ENCODE peak calls at places on chromosome 13, in eight cellular contexts. One of them, this sample, is unnamed.

GRCh38 chr13:40787062-40787461 is 2.3 kb upstream of the SLC25A15 start:
- DNase-seq in A549: no peak
- DNase-seq in neural crest cell: no peak
- DNase-seq in mucosa of descending colon: no peak
- DNase-seq in AG04450: peak
- DNase-seq in fibroblast of pulmonary artery: peak
- DNase-seq in ovary: no peak
- DNase-seq in thoracic aorta: no peak
- DNase-seq in this sample: no peak

GRCh38 chr13:106815545-106815944 is 247.6 kb upstream of the ARGLU1 start:
- DNase-seq in AG04450: no peak
- DNase-seq in fibroblast of pulmonary artery: no peak
- DNase-seq in thoracic aorta: no peak
- DNase-seq in ovary: no peak
- DNase-seq in neural crest cell: no peak
- DNase-seq in mucosa of descending colon: no peak
- DNase-seq in A549: no peak
- DNase-seq in this sample: no peak

GRCh38 chr13:101575591-101575990 is 123.1 kb downstream of the ITGBL1 start:
- DNase-seq in neural crest cell: no peak
- DNase-seq in thoracic aorta: no peak
- DNase-seq in ovary: no peak
- DNase-seq in A549: no peak
- DNase-seq in AG04450: no peak
- DNase-seq in mucosa of descending colon: no peak
- DNase-seq in fibroblast of pulmonary artery: no peak
- DNase-seq in this sample: no peak

GRCh38 chr13:23610187-23610576 is 40.0 kb downstream of the TNFRSF19 start:
- DNase-seq in fibroblast of pulmonary artery: no peak
- DNase-seq in ovary: no peak
- DNase-seq in A549: no peak
- DNase-seq in AG04450: no peak
- DNase-seq in mucosa of descending colon: no peak
- DNase-seq in neural crest cell: no peak
- DNase-seq in thoracic aorta: no peak
- DNase-seq in this sample: no peak

GRCh38 chr13:27334774-27335490 is 64.3 kb downstream of the RASL11A start:
- DNase-seq in fibroblast of pulmonary artery: no peak
- DNase-seq in A549: no peak
- DNase-seq in ovary: no peak
- DNase-seq in mucosa of descending colon: no peak
- DNase-seq in AG04450: peak
- DNase-seq in neural crest cell: no peak
- DNase-seq in thoracic aorta: no peak
- DNase-seq in this sample: no peak

GRCh38 chr13:98676239-98676638 is 76.2 kb downstream of the SLC15A1 start:
- DNase-seq in thoracic aorta: no peak
- DNase-seq in AG04450: no peak
- DNase-seq in mucosa of descending colon: no peak
- DNase-seq in A549: no peak
- DNase-seq in ovary: no peak
- DNase-seq in neural crest cell: no peak
- DNase-seq in fibroblast of pulmonary artery: no peak
- DNase-seq in this sample: no peak

GRCh38 chr13:66981912-66982311 is 248.2 kb downstream of the PCDH9 start:
- DNase-seq in ovary: no peak
- DNase-seq in thoracic aorta: no peak
- DNase-seq in AG04450: no peak
- DNase-seq in neural crest cell: no peak
- DNase-seq in mucosa of descending colon: no peak
- DNase-seq in A549: no peak
- DNase-seq in fibroblast of pulmonary artery: no peak
- DNase-seq in this sample: no peak

GRCh38 chr13:68551701-68552522 is 1321.8 kb upstream of the PCDH9 start:
- DNase-seq in A549: no peak
- DNase-seq in AG04450: no peak
- DNase-seq in thoracic aorta: no peak
- DNase-seq in fibroblast of pulmonary artery: no peak
- DNase-seq in neural crest cell: no peak
- DNase-seq in mucosa of descending colon: no peak
- DNase-seq in ovary: no peak
- DNase-seq in this sample: no peak

GRCh38 chr13:23433171-23434153 is at the start of gene SACS:
- DNase-seq in AG04450: no peak
- DNase-seq in A549: peak
- DNase-seq in ovary: no peak
- DNase-seq in fibroblast of pulmonary artery: peak
- DNase-seq in neural crest cell: peak
- DNase-seq in thoracic aorta: no peak
- DNase-seq in mucosa of descending colon: no peak
- DNase-seq in this sample: peak

GRCh38 chr13:101018720-101019119 is 344.1 kb upstream of the TMTC4 start:
- DNase-seq in fibroblast of pulmonary artery: peak
- DNase-seq in ovary: no peak
- DNase-seq in AG04450: peak
- DNase-seq in neural crest cell: no peak
- DNase-seq in mucosa of descending colon: no peak
- DNase-seq in A549: no peak
- DNase-seq in thoracic aorta: no peak
- DNase-seq in this sample: no peak

GRCh38 chr13:33140161-33140560 is 123.9 kb downstream of the KL start:
- DNase-seq in thoracic aorta: no peak
- DNase-seq in AG04450: no peak
- DNase-seq in fibroblast of pulmonary artery: no peak
- DNase-seq in neural crest cell: no peak
- DNase-seq in A549: no peak
- DNase-seq in ovary: no peak
- DNase-seq in mucosa of descending colon: no peak
- DNase-seq in this sample: no peak

GRCh38 chr13:73938375-73939070 is 195.7 kb downstream of the KLF12 start:
- DNase-seq in A549: peak
- DNase-seq in thoracic aorta: no peak
- DNase-seq in AG04450: peak
- DNase-seq in ovary: no peak
- DNase-seq in fibroblast of pulmonary artery: peak
- DNase-seq in neural crest cell: no peak
- DNase-seq in mucosa of descending colon: no peak
- DNase-seq in this sample: no peak

GRCh38 chr13:100059827-100060226 is 29.1 kb upstream of the PCCA start:
- DNase-seq in neural crest cell: no peak
- DNase-seq in fibroblast of pulmonary artery: no peak
- DNase-seq in mucosa of descending colon: no peak
- DNase-seq in ovary: no peak
- DNase-seq in A549: no peak
- DNase-seq in thoracic aorta: no peak
- DNase-seq in AG04450: no peak
- DNase-seq in this sample: no peak

GRCh38 chr13:39379118-39379517 is 223.9 kb downstream of the LHFPL6 start:
- DNase-seq in A549: no peak
- DNase-seq in neural crest cell: no peak
- DNase-seq in thoracic aorta: no peak
- DNase-seq in AG04450: no peak
- DNase-seq in ovary: no peak
- DNase-seq in mucosa of descending colon: no peak
- DNase-seq in fibroblast of pulmonary artery: no peak
- DNase-seq in this sample: no peak

DNA sequence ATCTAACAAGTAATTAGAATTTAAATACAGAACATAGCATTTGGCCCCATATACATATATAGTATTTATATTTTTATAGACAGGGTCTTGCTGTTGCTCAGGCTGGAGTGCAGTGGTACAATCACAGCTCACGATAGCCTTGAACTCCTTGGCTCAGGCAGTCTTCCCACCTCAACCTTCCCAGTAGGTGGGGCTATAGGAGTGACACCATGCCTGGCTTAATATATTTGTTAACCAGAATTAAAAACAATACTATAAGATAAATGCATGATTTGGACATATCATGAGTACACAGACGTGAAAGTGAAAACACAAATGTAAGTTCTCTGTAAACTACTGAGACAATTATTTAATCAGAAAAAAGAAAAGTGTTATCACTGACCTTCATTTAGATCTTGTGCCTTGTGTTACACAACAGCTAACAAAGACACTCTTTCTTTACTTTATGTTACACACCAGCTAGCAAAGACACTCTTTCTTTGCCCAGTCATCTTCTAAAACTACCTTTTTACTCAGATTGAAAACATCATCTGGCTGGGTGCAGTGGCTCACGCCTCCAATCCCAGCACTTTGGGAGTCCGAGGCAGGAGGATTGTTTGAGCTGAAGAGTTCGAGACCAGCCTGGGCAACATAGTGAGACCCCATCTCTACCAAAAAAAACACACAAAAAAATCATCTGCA is 22.6 kb downstream of the CARS2 start:
- DNase-seq in fibroblast of pulmonary artery: peak
- DNase-seq in thoracic aorta: no peak
- DNase-seq in mucosa of descending colon: no peak
- DNase-seq in neural crest cell: no peak
- DNase-seq in ovary: no peak
- DNase-seq in A549: no peak
- DNase-seq in AG04450: no peak
- DNase-seq in this sample: no peak
- TF ChIP-seq CTCF in fibroblast of pulmonary artery: peak
- TF ChIP-seq CTCF in thoracic aorta: no peak
- TF ChIP-seq CTCF in mucosa of descending colon: no peak
- TF ChIP-seq CTCF in neural crest cell: peak
- TF ChIP-seq CTCF in ovary: no peak
- TF ChIP-seq CTCF in A549: peak
- TF ChIP-seq CTCF in AG04450: peak
- TF ChIP-seq CTCF in this sample: no peak

DNA sequence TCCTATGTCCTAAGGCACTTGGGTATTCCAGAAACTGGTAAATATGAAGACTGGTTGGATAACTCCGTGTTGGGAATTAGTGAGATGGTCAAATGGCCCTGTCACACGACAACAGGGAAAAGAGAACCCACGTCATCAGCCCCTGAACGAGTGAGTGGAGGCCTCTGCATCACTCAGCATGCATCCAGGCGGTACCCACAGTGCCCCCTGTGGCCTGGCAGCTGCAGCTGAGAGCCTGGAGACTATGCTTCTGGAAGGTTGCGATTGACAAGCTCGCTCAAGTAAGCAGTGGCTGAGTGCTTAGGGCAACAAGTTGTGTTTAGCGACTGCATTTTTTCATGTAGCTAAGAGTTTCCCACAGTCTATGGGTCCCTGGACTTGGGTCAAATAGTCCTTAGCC is 55.9 kb downstream of the COL4A2 start:
- DNase-seq in AG04450: no peak
- DNase-seq in fibroblast of pulmonary artery: no peak
- DNase-seq in A549: no peak
- DNase-seq in ovary: no peak
- DNase-seq in thoracic aorta: no peak
- DNase-seq in neural crest cell: no peak
- DNase-seq in mucosa of descending colon: no peak
- DNase-seq in this sample: no peak
- TF ChIP-seq CTCF in AG04450: peak
- TF ChIP-seq CTCF in fibroblast of pulmonary artery: peak
- TF ChIP-seq CTCF in A549: no peak
- TF ChIP-seq CTCF in ovary: no peak
- TF ChIP-seq CTCF in thoracic aorta: peak
- TF ChIP-seq CTCF in neural crest cell: no peak
- TF ChIP-seq CTCF in mucosa of descending colon: no peak
- TF ChIP-seq CTCF in this sample: no peak

GRCh38 chr13:35210234-35210633 is 266.3 kb downstream of the MAB21L1 start:
- DNase-seq in AG04450: no peak
- DNase-seq in neural crest cell: no peak
- DNase-seq in thoracic aorta: no peak
- DNase-seq in fibroblast of pulmonary artery: peak
- DNase-seq in ovary: no peak
- DNase-seq in A549: no peak
- DNase-seq in mucosa of descending colon: no peak
- DNase-seq in this sample: no peak
- TF ChIP-seq CTCF in AG04450: no peak
- TF ChIP-seq CTCF in neural crest cell: no peak
- TF ChIP-seq CTCF in thoracic aorta: no peak
- TF ChIP-seq CTCF in fibroblast of pulmonary artery: peak
- TF ChIP-seq CTCF in ovary: no peak
- TF ChIP-seq CTCF in A549: peak
- TF ChIP-seq CTCF in mucosa of descending colon: no peak
- TF ChIP-seq CTCF in this sample: no peak

GRCh38 chr13:80339841-80340642 is 884 bp downstream of the SPRY2 start:
- DNase-seq in AG04450: no peak
- DNase-seq in neural crest cell: peak
- DNase-seq in ovary: peak
- DNase-seq in thoracic aorta: no peak
- DNase-seq in A549: no peak
- DNase-seq in fibroblast of pulmonary artery: peak
- DNase-seq in mucosa of descending colon: peak
- DNase-seq in this sample: peak

GRCh38 chr13:80340643-80341097 is 256 bp downstream of the SPRY2 start:
- DNase-seq in neural crest cell: no peak
- DNase-seq in fibroblast of pulmonary artery: peak
- DNase-seq in thoracic aorta: no peak
- DNase-seq in mucosa of descending colon: no peak
- DNase-seq in A549: no peak
- DNase-seq in ovary: no peak
- DNase-seq in AG04450: no peak
- DNase-seq in this sample: peak

GRCh38 chr13:80339578-80339840 is 1.4 kb downstream of the SPRY2 start:
- DNase-seq in fibroblast of pulmonary artery: peak
- DNase-seq in thoracic aorta: no peak
- DNase-seq in mucosa of descending colon: no peak
- DNase-seq in neural crest cell: no peak
- DNase-seq in A549: no peak
- DNase-seq in AG04450: no peak
- DNase-seq in ovary: no peak
- DNase-seq in this sample: no peak

GRCh38 chr13:80337706-80338105 is 3.2 kb downstream of the SPRY2 start:
- DNase-seq in thoracic aorta: no peak
- DNase-seq in A549: no peak
- DNase-seq in ovary: no peak
- DNase-seq in mucosa of descending colon: no peak
- DNase-seq in neural crest cell: no peak
- DNase-seq in AG04450: no peak
- DNase-seq in fibroblast of pulmonary artery: peak
- DNase-seq in this sample: no peak

DNA sequence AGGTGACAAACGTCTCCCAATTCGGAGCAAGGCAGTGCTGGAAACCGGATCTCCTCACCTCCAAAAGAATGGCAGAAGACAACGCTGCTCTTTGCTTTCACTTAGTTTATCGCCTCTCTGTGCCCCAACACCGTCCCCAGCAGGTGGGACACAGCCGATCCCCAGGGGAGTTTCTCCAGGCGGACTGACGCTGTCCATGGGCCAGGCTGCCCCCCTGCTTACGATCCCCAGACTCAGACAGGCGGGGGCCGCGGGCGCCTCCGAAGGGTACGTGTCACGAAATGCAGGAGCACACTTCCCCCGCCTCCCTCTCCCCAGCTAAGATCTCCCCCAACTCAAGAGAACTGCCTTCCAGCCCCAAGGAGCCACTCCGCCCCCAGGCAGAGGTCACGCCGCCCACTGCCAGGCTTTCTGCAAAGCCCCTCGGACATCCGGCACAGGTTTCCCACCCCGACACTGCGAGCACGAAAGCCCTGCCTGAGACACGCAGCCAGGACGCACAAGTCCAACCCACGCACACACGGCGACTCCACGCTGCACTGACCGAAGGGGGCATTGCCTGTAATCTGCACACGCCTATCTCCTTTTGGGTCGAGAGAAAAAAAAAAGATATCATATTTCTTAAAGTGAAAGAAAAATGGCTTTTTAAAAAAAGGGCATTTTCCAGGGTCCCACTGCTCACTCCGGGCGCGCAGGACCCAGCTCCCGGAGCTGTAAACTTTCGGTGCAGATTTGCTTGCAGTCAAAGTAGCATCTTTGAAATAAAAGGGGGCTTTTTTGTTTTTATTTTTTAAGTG is 1.9 kb downstream of the SPRY2 start:
- DNase-seq in mucosa of descending colon: peak
- DNase-seq in AG04450: peak
- DNase-seq in A549: no peak
- DNase-seq in thoracic aorta: peak
- DNase-seq in fibroblast of pulmonary artery: peak
- DNase-seq in neural crest cell: peak
- DNase-seq in ovary: peak
- DNase-seq in this sample: peak
- TF ChIP-seq CTCF in mucosa of descending colon: no peak
- TF ChIP-seq CTCF in AG04450: peak
- TF ChIP-seq CTCF in A549: peak
- TF ChIP-seq CTCF in thoracic aorta: peak
- TF ChIP-seq CTCF in fibroblast of pulmonary artery: peak
- TF ChIP-seq CTCF in neural crest cell: peak
- TF ChIP-seq CTCF in ovary: no peak
- TF ChIP-seq CTCF in this sample: no peak